ENCODE peak calls at places on chromosomes 11 and 22, in four cellular contexts. I is GM12878, D is A549, G is HepG2. L is an unnamed sample.

GRCh38 chr11:126791991-126792390 is 208.6 kb downstream of the KIRREL3 start:
- DNase-seq in D (no peak), G (no peak), I (no peak), L (no peak)

GRCh38 chr11:133656100-133656635 is 123.9 kb upstream of the OPCML start:
- DNase-seq in D (no peak), G (no peak), I (no peak), L (no peak)

GRCh38 chr11:69105431-69106123 is 50.2 kb upstream of the SMIM38 start:
- DNase-seq in D (no peak), I (no peak), G (no peak), L (no peak)

GRCh38 chr11:64340671-64341335 is 799 bp downstream of the CCDC88B start:
- DNase-seq in G (no peak), D (no peak), I (no peak), L (no peak)

GRCh38 chr11:1845095-1845429 is 6.3 kb downstream of the TNNI2 start:
- DNase-seq in G (no peak), I (no peak), D (no peak), L (no peak)

GRCh38 chr11:104547996-104548661 is 350.1 kb downstream of the CASP12 start:
- DNase-seq in G (no peak), D (no peak), I (no peak), L (peak; percentile 16)

GRCh38 chr11:78290293-78291176 is 101.8 kb downstream of the USP35 start:
- DNase-seq in I (no peak), G (peak; percentile 97), D (peak; percentile 50), L (peak; percentile 100)

GRCh38 chr11:39209966-39210365 is 2249.5 kb downstream of the LRRC4C start:
- DNase-seq in G (no peak), I (no peak), D (no peak), L (no peak)

GRCh38 chr22:33030923-33031525 is 27.2 kb downstream of the SYN3 start:
- DNase-seq in G (no peak), D (no peak), I (no peak), L (no peak)

GRCh38 chr11:27280131-27280530 is 82.9 kb downstream of the CCDC34 start:
- DNase-seq in G (no peak), D (no peak), I (no peak), L (no peak)

GRCh38 chr11:112017538-112017937 is 7.7 kb upstream of the DLAT start:
- DNase-seq in G (peak; percentile 35), D (no peak), I (no peak), L (no peak)

GRCh38 chr11:129846508-129847335 is 31.1 kb downstream of the TMEM45B start:
- DNase-seq in D (peak; percentile 61), G (peak; percentile 83), I (peak; percentile 17), L (no peak)

GRCh38 chr11:877565-877964 is 33.0 kb downstream of the CHID1 start:
- DNase-seq in G (no peak), I (no peak), D (peak; percentile 71), L (peak; percentile 41)

GRCh38 chr11:109808569-109808968 is 284.6 kb upstream of the ZC3H12C start:
- DNase-seq in D (no peak), I (no peak), G (no peak), L (peak; percentile 46)

GRCh38 chr11:133669371-133670046 is 137.2 kb upstream of the OPCML start:
- DNase-seq in G (no peak), I (no peak), D (no peak), L (no peak)

GRCh38 chr11:79439893-79440450 is 858 bp downstream of the TENM4 start:
- DNase-seq in I (no peak), G (no peak), D (no peak), L (no peak)

GRCh38 chr11:126153999-126154398 is 57.5 kb downstream of the RPUSD4 start:
- DNase-seq in I (no peak), D (no peak), G (no peak), L (no peak)

GRCh38 chr11:100810146-100810545 is 123.1 kb downstream of the ARHGAP42 start:
- DNase-seq in I (no peak), D (no peak), G (no peak), L (no peak)

GRCh38 chr11:72627594-72628281 is 46.5 kb downstream of the PDE2A start:
- DNase-seq in D (no peak), I (no peak), G (no peak), L (no peak)

GRCh38 chr11:62931501-62932278 is 10.5 kb upstream of the CHRM1 start:
- DNase-seq in G (no peak), I (no peak), D (no peak), L (peak; percentile 40)

GRCh38 chr22:28230682-28231081 is 311.6 kb upstream of the PITPNB start:
- DNase-seq in G (no peak), D (no peak), I (no peak), L (no peak)

GRCh38 chr11:79506734-79507344 is 66.0 kb upstream of the TENM4 start:
- DNase-seq in G (no peak), I (no peak), D (no peak), L (no peak)

GRCh38 chr11:67508486-67509121 is 642 bp upstream of the CDK2AP2 start:
- DNase-seq in I (peak; percentile 78), G (peak; percentile 91), D (peak; percentile 98), L (peak; percentile 96)

GRCh38 chr22:38788417-38788816 is 5.5 kb downstream of the DNAL4 start:
- DNase-seq in G (no peak), D (peak; percentile 49), I (no peak), L (no peak)

GRCh38 chr11:112837162-112837826 is 123.9 kb upstream of the NCAM1 start:
- DNase-seq in D (peak; percentile 7), I (no peak), G (no peak), L (peak; percentile 22)

GRCh38 chr22:35649636-35650250 is 1.5 kb downstream of the APOL6 start:
- DNase-seq in I (no peak), D (no peak), G (no peak), L (no peak)

GRCh38 chr11:8273281-8273680 is 9.6 kb upstream of the LMO1 start:
- DNase-seq in D (no peak), I (no peak), G (no peak), L (no peak)

GRCh38 chr22:43828711-43829447 is 16.8 kb upstream of the EFCAB6 start:
- DNase-seq in D (peak; percentile 10), I (no peak), G (no peak), L (peak; percentile 49)

GRCh38 chr22:43831561-43832392 is 19.7 kb upstream of the EFCAB6 start:
- DNase-seq in D (no peak), I (no peak), G (no peak), L (no peak)

GRCh38 chr22:43830931-43831560 is 18.9 kb upstream of the EFCAB6 start:
- DNase-seq in D (no peak), G (no peak), I (no peak), L (no peak)

GRCh38 chr22:43829448-43829821 is 17.3 kb upstream of the EFCAB6 start:
- DNase-seq in G (no peak), I (no peak), D (no peak), L (no peak)

DNA sequence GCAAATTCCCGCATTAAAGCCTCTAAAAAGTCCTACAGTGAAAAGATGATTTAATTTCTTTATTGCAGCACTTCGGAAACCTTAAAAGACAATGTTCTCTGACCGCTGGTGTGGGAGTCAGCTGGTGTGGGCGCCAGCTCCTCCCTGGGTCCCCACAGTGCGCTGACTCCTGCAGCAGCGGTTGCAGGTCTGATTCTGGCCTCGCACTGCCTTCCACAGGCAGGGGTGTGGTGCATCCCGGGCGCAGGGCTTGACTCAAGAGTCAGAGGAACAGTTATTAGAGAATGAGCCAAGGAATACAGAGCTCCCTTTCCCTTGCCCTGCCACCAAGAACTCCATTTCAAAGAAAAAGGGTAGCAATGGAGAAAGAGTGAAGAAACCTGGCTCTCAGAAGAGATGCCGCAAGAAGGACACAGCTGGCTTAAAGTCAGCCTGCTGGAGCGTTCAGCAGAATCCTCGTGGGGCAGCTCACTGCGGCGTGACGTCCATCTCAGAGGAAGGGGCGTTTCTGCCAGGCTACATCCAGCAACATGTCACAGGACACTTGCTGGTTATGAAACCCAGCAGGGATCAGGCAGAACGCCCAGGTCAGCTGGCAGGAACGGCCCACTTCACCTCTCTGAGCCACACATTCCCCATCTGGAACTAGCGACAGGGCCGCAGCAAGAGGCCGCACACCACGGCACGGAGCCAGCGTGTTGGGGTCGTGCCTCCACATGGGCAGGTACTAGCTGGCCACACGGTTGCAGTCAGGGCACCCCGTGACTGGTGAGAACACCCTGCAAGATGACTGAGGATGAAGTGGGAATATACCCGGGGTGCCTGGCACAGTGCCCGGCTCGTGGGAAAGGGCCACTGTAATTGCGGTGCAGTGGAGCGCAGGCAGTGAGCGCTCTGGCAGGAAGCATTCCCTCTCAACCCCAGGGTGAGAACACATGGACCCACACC is 18.1 kb upstream of the EFCAB6 start:
- DNase-seq in I (no peak), D (no peak), G (no peak), L (no peak)
- TF ChIP-seq MYC in I (no peak), D (no peak), G (no peak), L (no peak)

DNA sequence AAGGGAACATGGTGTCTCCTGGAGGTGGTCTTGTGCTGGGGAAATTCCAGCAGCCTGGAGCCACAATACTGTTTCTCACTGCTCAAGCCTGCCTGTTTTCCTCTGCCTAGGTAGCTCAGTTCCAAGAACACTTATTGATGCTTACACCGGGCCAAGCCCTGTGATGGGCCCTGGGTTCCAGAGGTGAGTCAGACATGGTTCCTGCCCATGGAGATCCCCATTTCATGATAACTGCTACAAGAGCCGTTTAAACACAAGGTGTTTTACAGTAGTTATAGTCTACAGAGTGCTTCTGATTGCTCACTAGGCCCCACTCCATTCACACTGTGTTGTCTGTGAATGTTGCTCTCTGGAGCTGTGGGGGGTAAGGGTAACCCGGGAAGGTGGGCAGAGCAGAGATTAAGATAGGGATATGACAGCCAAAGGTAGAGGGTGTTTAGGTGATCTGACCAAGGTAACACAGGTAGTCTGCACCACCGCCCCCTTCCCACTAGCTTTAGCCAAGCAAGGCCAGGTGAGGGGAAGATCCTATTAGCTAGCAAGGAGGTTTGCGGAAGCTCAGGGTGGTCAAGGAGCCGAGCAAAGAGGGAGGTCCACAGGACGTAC is 696 bp upstream of the MICAL2 start:
- DNase-seq in I (no peak), G (no peak), D (no peak), L (no peak)
- TF ChIP-seq MAX in I (no peak), G (no peak), D (no peak), L (no peak)

GRCh38 chr11:18203723-18204122 is 31.1 kb downstream of the MRGPRX4 start:
- DNase-seq in D (peak; percentile 28), I (no peak), G (peak; percentile 31), L (peak; percentile 18)
- TF ChIP-seq CTCF in D (peak; percentile 37), I (peak; percentile 55), G (peak; percentile 66), L (peak; percentile 44)

GRCh38 chr11:13663631-13664071 is 4.8 kb upstream of the FAR1 start:
- DNase-seq in I (no peak), G (no peak), D (no peak), L (no peak)
- TF ChIP-seq MYC in I (no peak), G (no peak), D (no peak), L (no peak)

L was measured in NB4.